ENCODE peak calls at places on chromosomes 4 and X, in four cellular contexts. H is stimulated activated CD8-positive, alpha-beta memory T cell treated with anti-CD3 and anti-CD28 coated beads, Interleukin-4, amount 100 ng/mL, for 24 hours; B is omental fat pad; Y is amniotic stem cell. A is an unnamed sample.
A peak's percentile ranks its signal among the peaks of the same experiment; 100 is the strongest.

GRCh38 chr4:52244103-52244772 is 193.1 kb downstream of the SPATA18 start:
- DNase-seq in B (no peak), H (no peak), Y (no peak), A (no peak)

GRCh38 chrX:119272882-119273806 is 37.1 kb downstream of the PGRMC1 start:
- DNase-seq in H (peak; percentile 6), Y (no peak), B (no peak), A (peak; percentile 32)

GRCh38 chr4:7655549-7656243 is 221.0 kb upstream of the PSAPL1 start:
- DNase-seq in B (no peak), H (no peak), Y (no peak), A (no peak)

GRCh38 chr4:118941149-118941548 is 52.5 kb downstream of the SYNPO2 start:
- DNase-seq in Y (no peak), B (no peak), H (no peak), A (no peak)

GRCh38 chr4:11365039-11365438 is 63.7 kb downstream of the HS3ST1 start:
- DNase-seq in B (no peak), H (no peak), Y (no peak), A (no peak)

GRCh38 chr4:139599594-139600374 is 43.8 kb upstream of the SETD7 start:
- DNase-seq in Y (no peak), B (no peak), H (no peak), A (no peak)

GRCh38 chrX:140040397-140040796 is 75.1 kb upstream of the CXorf66 start:
- DNase-seq in B (no peak), H (no peak), Y (no peak), A (no peak)

GRCh38 chr4:153634737-153635353 is 49.2 kb upstream of the TLR2 start:
- DNase-seq in B (no peak), Y (no peak), H (no peak), A (no peak)

GRCh38 chrX:31871989-31872388 is 800.1 kb upstream of the FTHL17 start:
- DNase-seq in Y (no peak), B (no peak), H (no peak), A (no peak)

GRCh38 chr4:5204781-5205180 is 153.5 kb downstream of the STK32B start:
- DNase-seq in H (no peak), Y (no peak), B (no peak), A (no peak)

GRCh38 chr4:179027569-179027968 is 1585.3 kb upstream of the AGA start:
- DNase-seq in B (no peak), H (no peak), Y (no peak), A (no peak)

GRCh38 chrX:47239199-47239598 is 6.4 kb downstream of the USP11 start:
- DNase-seq in B (no peak), Y (no peak), H (no peak), A (no peak)

GRCh38 chrX:153463031-153463430 is 7.3 kb downstream of the HAUS7 start:
- DNase-seq in H (no peak), Y (no peak), B (no peak), A (no peak)

GRCh38 chr4:147362868-147363440 is 117.9 kb upstream of the EDNRA start:
- DNase-seq in Y (no peak), B (no peak), H (no peak), A (no peak)

A was measured in stimulated activated naive B cell treated with anti-CD40 and anti-IgM and Interleukin-4, amounts not matched to agents 10 μg/mL and 1 μg/mL and 100 μg/mL, for 72 hours.